ENCODE peak calls at places on chromosome 16, in six cellular contexts. F is neural progenitor cell, Z is GM12878, D is endodermal cell, M is IMR-90, C is DND-41. B is an unnamed sample. For H3K4me1, the result is how much of the 10 kb centered on the place peaks cover.

GRCh38 chr16:26889751-26890150 is 177.0 kb upstream of the C16orf82 start:
- DNase-seq in D (no peak), C (no peak), M (no peak), Z (no peak), F (no peak), B (no peak)

GRCh38 chr16:8655184-8655717 is 19.2 kb upstream of the ABAT start:
- DNase-seq in C (no peak), Z (peak), D (peak), F (peak), M (peak), B (peak)

GRCh38 chr16:27748868-27749546 is 199.1 kb downstream of the KATNIP start:
- DNase-seq in M (peak), F (peak), C (no peak), D (peak), Z (peak), B (peak)

GRCh38 chr16:11205754-11206459 is 50.1 kb downstream of the SOCS1 start:
- DNase-seq in Z (no peak), D (no peak), M (peak), F (no peak), C (no peak), B (peak)

GRCh38 chr16:89052191-89052787 is 41.4 kb upstream of the ACSF3 start:
- DNase-seq in M (no peak), D (no peak), F (no peak), C (no peak), Z (no peak), B (peak)

GRCh38 chr16:69823831-69824563 is 61.9 kb downstream of the WWP2 start:
- DNase-seq in C (no peak), M (no peak), D (no peak), Z (peak), F (no peak), B (no peak)

GRCh38 chr16:3065069-3065741 is at the start of gene IL32:
- DNase-seq in C (peak), F (no peak), M (peak), D (no peak), Z (no peak), B (peak)

GRCh38 chr16:14531101-14531500 is 99.0 kb downstream of the PARN start:
- DNase-seq in M (no peak), C (no peak), D (no peak), Z (no peak), F (no peak), B (no peak)

GRCh38 chr16:70746040-70746707 is 54.8 kb downstream of the VAC14 start:
- DNase-seq in D (no peak), C (no peak), F (no peak), M (peak), Z (no peak), B (peak)

DNA sequence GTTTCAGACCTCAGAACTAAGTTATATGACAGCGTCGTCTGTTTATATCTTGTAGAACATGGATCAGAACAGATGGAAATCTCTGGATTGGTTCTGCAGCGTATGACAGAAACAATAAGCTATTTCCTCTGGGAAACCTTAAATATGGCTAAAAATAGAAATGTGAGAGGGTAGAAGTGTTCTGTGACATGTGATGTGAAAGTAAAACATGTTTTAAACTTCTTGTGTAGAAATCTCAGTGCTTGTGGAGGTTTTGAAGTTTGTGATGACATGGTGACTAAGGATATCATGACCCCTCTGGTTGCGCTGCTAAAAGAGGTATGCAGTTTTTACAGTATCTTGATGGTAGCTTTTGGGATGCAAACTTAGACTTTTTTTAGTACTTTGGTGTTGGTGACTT is 2.8 kb downstream of the HEATR3 start:
- DNase-seq in C (no peak), F (no peak), M (peak), Z (no peak), D (no peak), B (peak)
- H3K4me1 ChIP-seq in C (under half), F (under half), M (under half), Z (under half), D (under half), B (under half)

DNA sequence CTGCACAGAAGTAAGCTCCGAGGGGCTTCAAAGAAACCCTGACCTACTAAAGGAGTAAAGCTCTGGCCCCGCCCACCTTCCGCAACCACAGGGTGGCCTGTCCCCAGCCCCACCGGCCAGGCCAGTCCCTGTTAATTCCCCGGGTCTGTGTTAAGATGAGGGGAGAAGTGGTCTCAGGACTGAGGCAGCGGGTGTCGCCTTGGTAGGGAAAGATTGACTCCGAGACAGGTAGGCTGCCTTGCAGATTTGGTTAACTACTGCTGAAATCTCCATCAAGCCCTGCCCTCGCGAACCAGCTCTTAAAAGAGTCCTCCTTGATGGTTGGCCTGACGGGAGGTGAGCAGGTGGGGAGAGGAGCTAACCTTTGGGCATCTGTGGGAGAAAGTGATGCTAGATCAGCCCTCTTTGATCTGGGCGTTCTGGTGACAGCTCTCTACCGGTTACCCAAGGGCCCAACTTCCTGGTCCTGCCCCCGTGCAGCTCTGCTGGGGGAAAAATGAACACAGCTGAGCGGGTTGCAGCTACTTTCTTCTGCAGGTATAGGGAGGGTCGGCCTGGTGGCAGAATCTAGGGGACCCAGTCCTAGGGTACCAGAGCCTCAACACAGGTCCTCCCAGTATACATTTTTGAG is 2.8 kb downstream of the SHISA9 start:
- DNase-seq in D (peak), F (peak), Z (no peak), M (no peak), C (no peak), B (no peak)
- H3K9ac ChIP-seq in D (peak), F (no peak), Z (no peak), M (no peak), C (no peak), B (no peak)

DNA sequence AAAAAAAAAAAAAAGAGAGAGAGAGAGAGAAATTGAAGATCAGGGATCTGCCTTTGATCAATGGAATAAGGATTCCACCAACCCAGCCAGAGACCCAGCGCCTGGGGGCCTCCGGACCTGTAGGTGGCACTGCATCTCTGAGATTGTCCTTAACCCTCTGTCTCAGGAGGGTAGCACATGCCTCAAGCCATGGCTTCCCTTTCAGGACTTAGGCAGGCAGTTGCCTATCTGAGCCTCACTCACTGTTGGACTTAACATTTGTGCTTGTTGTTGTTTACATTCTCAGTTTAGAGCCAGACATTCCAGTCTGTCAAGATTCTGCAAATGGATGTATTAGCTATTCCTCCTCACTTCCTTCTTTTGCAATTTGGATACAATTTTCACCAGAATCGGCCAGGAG is 5.1 kb upstream of the SCNN1B start:
- DNase-seq in M (no peak), Z (no peak), C (peak), D (peak), F (peak), B (no peak)
- TF ChIP-seq CTCF in M (no peak), Z (peak), C (peak), D (peak), F (peak), B (no peak)

DNA sequence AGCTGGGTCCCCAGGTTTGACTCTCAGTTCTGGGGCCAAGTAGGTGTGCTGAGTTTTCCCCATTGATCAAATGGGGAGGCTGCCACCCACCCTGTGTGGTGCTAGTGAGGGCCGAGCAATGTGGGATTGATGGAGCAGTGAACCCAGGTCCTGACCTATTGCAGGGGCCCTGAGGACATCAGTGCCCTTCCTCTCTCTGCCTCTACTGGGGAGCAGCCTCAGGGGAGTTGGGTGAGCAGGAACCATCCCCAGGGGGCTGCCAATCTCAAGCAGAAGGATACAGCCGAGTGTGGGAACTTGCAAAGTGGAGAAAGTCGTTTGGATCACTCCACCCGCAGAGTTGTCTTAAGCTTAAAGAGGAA is 45.4 kb downstream of the MYH11 start:
- DNase-seq in M (no peak), Z (no peak), D (no peak), F (no peak), C (no peak), B (no peak)
- H3K4me1 ChIP-seq in M (under half), Z (under half), D (under half), F (under half), C (under half), B (under half)

GRCh38 chr16:75432828-75433731 is at the start of gene CFDP1:
- DNase-seq in C (peak), M (peak), Z (peak), D (peak), F (peak), B (peak)
- H3K9ac ChIP-seq in C (peak), M (peak), Z (peak), D (peak), F (peak), B (peak)

GRCh38 chr16:53058882-53059281 is 4.1 kb downstream of the CHD9 start:
- DNase-seq in Z (no peak), F (no peak), C (no peak), M (no peak), D (no peak), B (no peak)

GRCh38 chr16:53061256-53061655 is 6.5 kb downstream of the CHD9 start:
- DNase-seq in D (no peak), Z (peak), C (no peak), F (no peak), M (no peak), B (no peak)

GRCh38 chr16:53059672-53060071 is 4.9 kb downstream of the CHD9 start:
- DNase-seq in Z (no peak), D (no peak), M (no peak), C (no peak), F (no peak), B (peak)

GRCh38 chr16:53064179-53064578 is 9.4 kb downstream of the CHD9 start:
- DNase-seq in Z (no peak), C (no peak), M (no peak), F (no peak), D (no peak), B (no peak)

GRCh38 chr16:53061701-53062159 is 6.9 kb downstream of the CHD9 start:
- DNase-seq in Z (peak), M (no peak), F (no peak), C (peak), D (no peak), B (no peak)
- TF ChIP-seq CTCF in Z (peak), M (no peak), F (no peak), C (no peak), D (no peak), B (no peak)

DNA sequence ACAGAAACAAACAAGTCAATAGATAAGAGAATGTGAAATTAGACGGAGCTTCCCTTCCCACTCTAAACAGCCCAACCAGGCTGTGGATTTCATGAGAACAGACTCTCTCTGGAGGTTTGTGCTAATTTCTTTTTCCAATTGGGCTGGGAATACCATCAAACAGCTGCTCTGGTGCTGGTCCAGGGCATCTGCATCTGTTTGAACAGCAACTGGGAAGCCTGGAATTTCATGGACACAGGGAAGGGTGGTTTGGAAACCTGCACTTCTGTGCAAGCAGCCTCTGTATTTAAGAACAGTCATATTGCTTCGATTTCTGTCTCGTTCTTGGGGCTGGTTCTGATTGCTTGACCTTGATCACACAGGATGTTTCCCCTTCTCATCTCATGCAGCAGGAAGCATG is 88.7 kb downstream of the FOXL1 start:
- DNase-seq in Z (no peak), D (no peak), M (no peak), C (no peak), F (no peak), B (no peak)
- H3K4me1 ChIP-seq in Z (under half), D (under half), M (under half), C (under half), F (under half), B (half or more)

GRCh38 chr16:31569360-31569717 is 41.6 kb downstream of the AHSP start:
- DNase-seq in C (no peak), F (peak), Z (no peak), D (peak), M (no peak), B (no peak)
- H3K9ac ChIP-seq in C (no peak), F (no peak), Z (no peak), D (no peak), M (no peak), B (no peak)

GRCh38 chr16:1466054-1466453 is 8.8 kb downstream of the CLCN7 start:
- DNase-seq in D (no peak), Z (no peak), C (no peak), F (no peak), M (no peak), B (no peak)

GRCh38 chr16:1466968-1467521 is 7.8 kb downstream of the CLCN7 start:
- DNase-seq in F (no peak), C (no peak), Z (no peak), M (peak), D (no peak), B (no peak)

GRCh38 chr16:1464894-1465566 is 9.8 kb downstream of the CLCN7 start:
- DNase-seq in F (no peak), Z (no peak), C (no peak), D (no peak), M (no peak), B (no peak)

GRCh38 chr16:1465567-1465915 is 9.3 kb downstream of the CLCN7 start:
- DNase-seq in Z (no peak), F (no peak), M (no peak), C (no peak), D (no peak), B (no peak)

DNA sequence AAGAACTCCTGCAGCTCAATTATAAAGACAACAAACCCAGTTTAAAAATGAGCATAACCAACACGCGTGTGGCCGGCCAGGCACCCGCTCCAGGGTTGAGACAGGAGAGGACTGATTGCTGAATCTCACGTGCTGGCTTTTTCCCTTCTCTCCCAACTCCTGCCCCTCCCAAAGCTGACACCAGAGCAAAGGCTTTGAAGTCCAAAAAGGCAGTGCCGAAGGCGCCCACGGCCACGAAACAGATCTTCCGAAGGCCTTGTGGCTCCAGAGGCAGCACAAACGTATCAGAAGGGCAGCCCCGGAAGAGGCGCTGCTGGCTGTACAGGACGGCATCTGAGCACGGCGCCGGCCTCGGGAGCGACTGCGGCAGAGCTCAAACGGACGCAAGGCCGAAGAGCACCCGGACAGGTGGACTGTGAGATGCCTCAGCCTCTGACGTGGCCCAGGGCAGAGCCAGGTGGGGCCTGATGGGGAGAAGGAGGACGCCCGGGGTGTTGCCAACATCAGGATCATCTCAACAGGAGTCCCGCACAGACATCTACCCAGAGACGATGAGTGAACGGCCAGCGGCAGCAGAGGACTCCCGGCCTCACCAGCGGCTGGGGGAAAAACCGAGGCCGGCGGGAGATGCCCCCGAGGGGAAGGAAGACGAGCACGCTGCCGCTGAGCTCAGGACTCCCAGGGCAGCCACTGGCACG is 10.5 kb downstream of the CLCN7 start:
- DNase-seq in Z (no peak), M (no peak), C (no peak), F (no peak), D (no peak), B (no peak)
- TF ChIP-seq CTCF in Z (no peak), M (no peak), C (no peak), F (no peak), D (no peak), B (no peak)